ENCODE peak calls at places on chromosome 6, in five cellular contexts. One of them, this sample, is unnamed.
A peak's percentile ranks its signal among the peaks of the same experiment; 100 is the strongest.

GRCh38 chr6:89162047-89162371 is 16.2 kb downstream of the PM20D2 start:
- DNase-seq in lung: no peak
- DNase-seq in T-helper 2 cell treated with Interferon-gamma antibody and Interleukin-4, amounts not matched to agents 5 μg/mL and 100 μg/mL, for 36 hours: no peak
- DNase-seq in neural crest cell: no peak
- DNase-seq in DMS 273 treated with DMSO at 0.1 percent for 48 hours: no peak
- DNase-seq in this sample: no peak

GRCh38 chr6:36443951-36444428 is 1.2 kb downstream of the KCTD20 start:
- DNase-seq in neural crest cell: no peak
- DNase-seq in DMS 273 treated with DMSO at 0.1 percent for 48 hours: peak; percentile 32
- DNase-seq in T-helper 2 cell treated with Interferon-gamma antibody and Interleukin-4, amounts not matched to agents 5 μg/mL and 100 μg/mL, for 36 hours: no peak
- DNase-seq in lung: no peak
- DNase-seq in this sample: peak; percentile 49

GRCh38 chr6:46419576-46420002 is 71.7 kb downstream of the RCAN2 start:
- DNase-seq in DMS 273 treated with DMSO at 0.1 percent for 48 hours: peak; percentile 12
- DNase-seq in T-helper 2 cell treated with Interferon-gamma antibody and Interleukin-4, amounts not matched to agents 5 μg/mL and 100 μg/mL, for 36 hours: no peak
- DNase-seq in lung: peak; percentile 44
- DNase-seq in neural crest cell: peak; percentile 32
- DNase-seq in this sample: peak; percentile 64

GRCh38 chr6:124294572-124294971 is 490.9 kb downstream of the NKAIN2 start:
- DNase-seq in lung: no peak
- DNase-seq in DMS 273 treated with DMSO at 0.1 percent for 48 hours: no peak
- DNase-seq in T-helper 2 cell treated with Interferon-gamma antibody and Interleukin-4, amounts not matched to agents 5 μg/mL and 100 μg/mL, for 36 hours: no peak
- DNase-seq in neural crest cell: no peak
- DNase-seq in this sample: no peak

GRCh38 chr6:7579850-7580249 is 10.1 kb upstream of the SNRNP48 start:
- DNase-seq in lung: no peak
- DNase-seq in neural crest cell: no peak
- DNase-seq in T-helper 2 cell treated with Interferon-gamma antibody and Interleukin-4, amounts not matched to agents 5 μg/mL and 100 μg/mL, for 36 hours: no peak
- DNase-seq in DMS 273 treated with DMSO at 0.1 percent for 48 hours: no peak
- DNase-seq in this sample: no peak

GRCh38 chr6:147227770-147228320 is 23.6 kb downstream of the STXBP5 start:
- DNase-seq in DMS 273 treated with DMSO at 0.1 percent for 48 hours: no peak
- DNase-seq in T-helper 2 cell treated with Interferon-gamma antibody and Interleukin-4, amounts not matched to agents 5 μg/mL and 100 μg/mL, for 36 hours: no peak
- DNase-seq in lung: no peak
- DNase-seq in neural crest cell: no peak
- DNase-seq in this sample: no peak

GRCh38 chr6:145820000-145820399 is 5.4 kb upstream of the FBXO30 start:
- DNase-seq in DMS 273 treated with DMSO at 0.1 percent for 48 hours: no peak
- DNase-seq in lung: no peak
- DNase-seq in neural crest cell: no peak
- DNase-seq in T-helper 2 cell treated with Interferon-gamma antibody and Interleukin-4, amounts not matched to agents 5 μg/mL and 100 μg/mL, for 36 hours: no peak
- DNase-seq in this sample: no peak

GRCh38 chr6:155100087-155100486 is 105.0 kb downstream of the TIAM2 start:
- DNase-seq in DMS 273 treated with DMSO at 0.1 percent for 48 hours: peak; percentile 30
- DNase-seq in lung: no peak
- DNase-seq in neural crest cell: no peak
- DNase-seq in T-helper 2 cell treated with Interferon-gamma antibody and Interleukin-4, amounts not matched to agents 5 μg/mL and 100 μg/mL, for 36 hours: no peak
- DNase-seq in this sample: peak; percentile 88

GRCh38 chr6:9412951-9413559 is 977.7 kb upstream of the SLC35B3 start:
- DNase-seq in T-helper 2 cell treated with Interferon-gamma antibody and Interleukin-4, amounts not matched to agents 5 μg/mL and 100 μg/mL, for 36 hours: no peak
- DNase-seq in DMS 273 treated with DMSO at 0.1 percent for 48 hours: peak; percentile 12
- DNase-seq in lung: no peak
- DNase-seq in neural crest cell: no peak
- DNase-seq in this sample: peak; percentile 44

GRCh38 chr6:132763269-132763668 is 5.6 kb upstream of the VNN2 start:
- DNase-seq in T-helper 2 cell treated with Interferon-gamma antibody and Interleukin-4, amounts not matched to agents 5 μg/mL and 100 μg/mL, for 36 hours: peak; percentile 36
- DNase-seq in DMS 273 treated with DMSO at 0.1 percent for 48 hours: no peak
- DNase-seq in lung: no peak
- DNase-seq in neural crest cell: no peak
- DNase-seq in this sample: no peak

GRCh38 chr6:21845018-21845417 is 251.5 kb downstream of the SOX4 start:
- DNase-seq in DMS 273 treated with DMSO at 0.1 percent for 48 hours: no peak
- DNase-seq in lung: no peak
- DNase-seq in T-helper 2 cell treated with Interferon-gamma antibody and Interleukin-4, amounts not matched to agents 5 μg/mL and 100 μg/mL, for 36 hours: no peak
- DNase-seq in neural crest cell: peak; percentile 11
- DNase-seq in this sample: no peak

GRCh38 chr6:44672086-44672485 is 284.6 kb downstream of the CDC5L start:
- DNase-seq in neural crest cell: no peak
- DNase-seq in T-helper 2 cell treated with Interferon-gamma antibody and Interleukin-4, amounts not matched to agents 5 μg/mL and 100 μg/mL, for 36 hours: no peak
- DNase-seq in DMS 273 treated with DMSO at 0.1 percent for 48 hours: no peak
- DNase-seq in lung: no peak
- DNase-seq in this sample: no peak

GRCh38 chr6:68427630-68428029 is 207.5 kb upstream of the ADGRB3 start:
- DNase-seq in lung: no peak
- DNase-seq in T-helper 2 cell treated with Interferon-gamma antibody and Interleukin-4, amounts not matched to agents 5 μg/mL and 100 μg/mL, for 36 hours: no peak
- DNase-seq in neural crest cell: no peak
- DNase-seq in DMS 273 treated with DMSO at 0.1 percent for 48 hours: no peak
- DNase-seq in this sample: no peak

GRCh38 chr6:69913361-69913760 is 47.0 kb downstream of the COL19A1 start:
- DNase-seq in T-helper 2 cell treated with Interferon-gamma antibody and Interleukin-4, amounts not matched to agents 5 μg/mL and 100 μg/mL, for 36 hours: no peak
- DNase-seq in lung: no peak
- DNase-seq in neural crest cell: no peak
- DNase-seq in DMS 273 treated with DMSO at 0.1 percent for 48 hours: no peak
- DNase-seq in this sample: no peak

GRCh38 chr6:139820191-139820590 is 445.7 kb upstream of the CITED2 start:
- DNase-seq in DMS 273 treated with DMSO at 0.1 percent for 48 hours: no peak
- DNase-seq in lung: no peak
- DNase-seq in T-helper 2 cell treated with Interferon-gamma antibody and Interleukin-4, amounts not matched to agents 5 μg/mL and 100 μg/mL, for 36 hours: no peak
- DNase-seq in neural crest cell: no peak
- DNase-seq in this sample: no peak

GRCh38 chr6:139114741-139115140 is 20.1 kb upstream of the HECA start:
- DNase-seq in neural crest cell: no peak
- DNase-seq in lung: no peak
- DNase-seq in T-helper 2 cell treated with Interferon-gamma antibody and Interleukin-4, amounts not matched to agents 5 μg/mL and 100 μg/mL, for 36 hours: no peak
- DNase-seq in DMS 273 treated with DMSO at 0.1 percent for 48 hours: no peak
- DNase-seq in this sample: peak; percentile 20

GRCh38 chr6:6395581-6396197 is 75.2 kb upstream of the F13A1 start:
- DNase-seq in lung: no peak
- DNase-seq in T-helper 2 cell treated with Interferon-gamma antibody and Interleukin-4, amounts not matched to agents 5 μg/mL and 100 μg/mL, for 36 hours: no peak
- DNase-seq in neural crest cell: no peak
- DNase-seq in DMS 273 treated with DMSO at 0.1 percent for 48 hours: no peak
- DNase-seq in this sample: no peak

GRCh38 chr6:35293681-35294080 is 3.9 kb upstream of the DEF6 start:
- DNase-seq in DMS 273 treated with DMSO at 0.1 percent for 48 hours: no peak
- DNase-seq in T-helper 2 cell treated with Interferon-gamma antibody and Interleukin-4, amounts not matched to agents 5 μg/mL and 100 μg/mL, for 36 hours: no peak
- DNase-seq in lung: no peak
- DNase-seq in neural crest cell: no peak
- DNase-seq in this sample: no peak

GRCh38 chr6:75333811-75334210 is 49.2 kb upstream of the TMEM30A start:
- DNase-seq in lung: no peak
- DNase-seq in neural crest cell: no peak
- DNase-seq in DMS 273 treated with DMSO at 0.1 percent for 48 hours: no peak
- DNase-seq in T-helper 2 cell treated with Interferon-gamma antibody and Interleukin-4, amounts not matched to agents 5 μg/mL and 100 μg/mL, for 36 hours: no peak
- DNase-seq in this sample: no peak

GRCh38 chr6:8108031-8108660 is 5.8 kb upstream of the EEF1E1 start:
- DNase-seq in lung: no peak
- DNase-seq in DMS 273 treated with DMSO at 0.1 percent for 48 hours: no peak
- DNase-seq in neural crest cell: no peak
- DNase-seq in T-helper 2 cell treated with Interferon-gamma antibody and Interleukin-4, amounts not matched to agents 5 μg/mL and 100 μg/mL, for 36 hours: no peak
- DNase-seq in this sample: no peak

GRCh38 chr6:71012871-71013456 is 56.1 kb upstream of the B3GAT2 start:
- DNase-seq in neural crest cell: peak; percentile 15
- DNase-seq in lung: no peak
- DNase-seq in DMS 273 treated with DMSO at 0.1 percent for 48 hours: peak; percentile 64
- DNase-seq in T-helper 2 cell treated with Interferon-gamma antibody and Interleukin-4, amounts not matched to agents 5 μg/mL and 100 μg/mL, for 36 hours: no peak
- DNase-seq in this sample: peak; percentile 69

GRCh38 chr6:16108996-16109658 is 19.8 kb upstream of the MYLIP start:
- DNase-seq in neural crest cell: no peak
- DNase-seq in DMS 273 treated with DMSO at 0.1 percent for 48 hours: peak; percentile 24
- DNase-seq in T-helper 2 cell treated with Interferon-gamma antibody and Interleukin-4, amounts not matched to agents 5 μg/mL and 100 μg/mL, for 36 hours: no peak
- DNase-seq in lung: peak; percentile 34
- DNase-seq in this sample: no peak

GRCh38 chr6:26568601-26569432 is 27.9 kb upstream of the ABT1 start:
- DNase-seq in DMS 273 treated with DMSO at 0.1 percent for 48 hours: peak; percentile 79
- DNase-seq in T-helper 2 cell treated with Interferon-gamma antibody and Interleukin-4, amounts not matched to agents 5 μg/mL and 100 μg/mL, for 36 hours: peak; percentile 91
- DNase-seq in lung: peak; percentile 90
- DNase-seq in neural crest cell: peak; percentile 98
- DNase-seq in this sample: peak; percentile 88

GRCh38 chr6:133340557-133340956 is 99.4 kb downstream of the EYA4 start:
- DNase-seq in lung: no peak
- DNase-seq in T-helper 2 cell treated with Interferon-gamma antibody and Interleukin-4, amounts not matched to agents 5 μg/mL and 100 μg/mL, for 36 hours: no peak
- DNase-seq in DMS 273 treated with DMSO at 0.1 percent for 48 hours: no peak
- DNase-seq in neural crest cell: no peak
- DNase-seq in this sample: no peak

GRCh38 chr6:34908194-34908593 is 19.1 kb downstream of the ANKS1A start:
- DNase-seq in lung: no peak
- DNase-seq in DMS 273 treated with DMSO at 0.1 percent for 48 hours: no peak
- DNase-seq in T-helper 2 cell treated with Interferon-gamma antibody and Interleukin-4, amounts not matched to agents 5 μg/mL and 100 μg/mL, for 36 hours: no peak
- DNase-seq in neural crest cell: no peak
- DNase-seq in this sample: no peak